ENCODE peak calls at places on chromosomes 6 and 20, in six cellular contexts. One of them, this sample, is unnamed.
A peak's percentile ranks its signal among the peaks of the same experiment; 100 is the strongest.

GRCh38 chr6:18567380-18567779 is 180.2 kb downstream of the RNF144B start:
- DNase-seq in iris pigment epithelial cell: no peak
- DNase-seq in stimulated activated CD8-positive, alpha-beta memory T cell treated with anti-CD3 and anti-CD28 coated beads, Interleukin-4, amount 100 ng/mL, for 1 hour: no peak
- DNase-seq in HEK293T: no peak
- DNase-seq in hippocampal formation: no peak
- DNase-seq in CD8-positive, alpha-beta memory T cell: no peak
- DNase-seq in this sample: no peak

GRCh38 chr20:55500130-55500529 is 505.2 kb downstream of the CBLN4 start:
- DNase-seq in stimulated activated CD8-positive, alpha-beta memory T cell treated with anti-CD3 and anti-CD28 coated beads, Interleukin-4, amount 100 ng/mL, for 1 hour: no peak
- DNase-seq in iris pigment epithelial cell: no peak
- DNase-seq in hippocampal formation: no peak
- DNase-seq in CD8-positive, alpha-beta memory T cell: no peak
- DNase-seq in HEK293T: no peak
- DNase-seq in this sample: no peak

GRCh38 chr6:98976674-98977365 is 29.1 kb upstream of the FBXL4 start:
- DNase-seq in CD8-positive, alpha-beta memory T cell: no peak
- DNase-seq in hippocampal formation: no peak
- DNase-seq in iris pigment epithelial cell: no peak
- DNase-seq in stimulated activated CD8-positive, alpha-beta memory T cell treated with anti-CD3 and anti-CD28 coated beads, Interleukin-4, amount 100 ng/mL, for 1 hour: no peak
- DNase-seq in HEK293T: no peak
- DNase-seq in this sample: no peak

GRCh38 chr20:50346372-50347347 is 156.0 kb downstream of the CEBPB start:
- DNase-seq in iris pigment epithelial cell: peak; percentile 89
- DNase-seq in hippocampal formation: peak; percentile 45
- DNase-seq in HEK293T: no peak
- DNase-seq in stimulated activated CD8-positive, alpha-beta memory T cell treated with anti-CD3 and anti-CD28 coated beads, Interleukin-4, amount 100 ng/mL, for 1 hour: no peak
- DNase-seq in CD8-positive, alpha-beta memory T cell: no peak
- DNase-seq in this sample: no peak

GRCh38 chr6:142846459-142846831 is 98.5 kb downstream of the HIVEP2 start:
- DNase-seq in CD8-positive, alpha-beta memory T cell: no peak
- DNase-seq in iris pigment epithelial cell: peak; percentile 89
- DNase-seq in hippocampal formation: no peak
- DNase-seq in stimulated activated CD8-positive, alpha-beta memory T cell treated with anti-CD3 and anti-CD28 coated beads, Interleukin-4, amount 100 ng/mL, for 1 hour: no peak
- DNase-seq in HEK293T: no peak
- DNase-seq in this sample: no peak

GRCh38 chr20:39829713-39830112 is 859.3 kb downstream of the MAFB start:
- DNase-seq in CD8-positive, alpha-beta memory T cell: no peak
- DNase-seq in iris pigment epithelial cell: no peak
- DNase-seq in stimulated activated CD8-positive, alpha-beta memory T cell treated with anti-CD3 and anti-CD28 coated beads, Interleukin-4, amount 100 ng/mL, for 1 hour: no peak
- DNase-seq in hippocampal formation: no peak
- DNase-seq in HEK293T: no peak
- DNase-seq in this sample: no peak

GRCh38 chr20:25867776-25868649 is 171.4 kb upstream of the ZNF337 start:
- DNase-seq in iris pigment epithelial cell: peak; percentile 60
- DNase-seq in CD8-positive, alpha-beta memory T cell: peak; percentile 62
- DNase-seq in stimulated activated CD8-positive, alpha-beta memory T cell treated with anti-CD3 and anti-CD28 coated beads, Interleukin-4, amount 100 ng/mL, for 1 hour: no peak
- DNase-seq in HEK293T: no peak
- DNase-seq in hippocampal formation: peak; percentile 87
- DNase-seq in this sample: peak; percentile 63

GRCh38 chr20:31851240-31851955 is 6.0 kb upstream of the FOXS1 start:
- DNase-seq in HEK293T: no peak
- DNase-seq in iris pigment epithelial cell: no peak
- DNase-seq in stimulated activated CD8-positive, alpha-beta memory T cell treated with anti-CD3 and anti-CD28 coated beads, Interleukin-4, amount 100 ng/mL, for 1 hour: no peak
- DNase-seq in CD8-positive, alpha-beta memory T cell: no peak
- DNase-seq in hippocampal formation: no peak
- DNase-seq in this sample: no peak

GRCh38 chr6:130834482-130835251 is 7.5 kb downstream of the SMLR1 start:
- DNase-seq in HEK293T: no peak
- DNase-seq in hippocampal formation: no peak
- DNase-seq in stimulated activated CD8-positive, alpha-beta memory T cell treated with anti-CD3 and anti-CD28 coated beads, Interleukin-4, amount 100 ng/mL, for 1 hour: no peak
- DNase-seq in iris pigment epithelial cell: no peak
- DNase-seq in CD8-positive, alpha-beta memory T cell: no peak
- DNase-seq in this sample: no peak

GRCh38 chr6:88814909-88815308 is 148.5 kb downstream of the RNGTT start:
- DNase-seq in hippocampal formation: no peak
- DNase-seq in HEK293T: no peak
- DNase-seq in stimulated activated CD8-positive, alpha-beta memory T cell treated with anti-CD3 and anti-CD28 coated beads, Interleukin-4, amount 100 ng/mL, for 1 hour: no peak
- DNase-seq in CD8-positive, alpha-beta memory T cell: no peak
- DNase-seq in iris pigment epithelial cell: no peak
- DNase-seq in this sample: no peak

GRCh38 chr6:219641-220198 is 72.6 kb upstream of the DUSP22 start:
- DNase-seq in HEK293T: no peak
- DNase-seq in stimulated activated CD8-positive, alpha-beta memory T cell treated with anti-CD3 and anti-CD28 coated beads, Interleukin-4, amount 100 ng/mL, for 1 hour: no peak
- DNase-seq in CD8-positive, alpha-beta memory T cell: no peak
- DNase-seq in iris pigment epithelial cell: peak; percentile 61
- DNase-seq in hippocampal formation: peak; percentile 26
- DNase-seq in this sample: no peak

GRCh38 chr6:157014871-157015270 is 237.7 kb downstream of the ARID1B start:
- DNase-seq in HEK293T: no peak
- DNase-seq in CD8-positive, alpha-beta memory T cell: no peak
- DNase-seq in iris pigment epithelial cell: no peak
- DNase-seq in stimulated activated CD8-positive, alpha-beta memory T cell treated with anti-CD3 and anti-CD28 coated beads, Interleukin-4, amount 100 ng/mL, for 1 hour: no peak
- DNase-seq in hippocampal formation: no peak
- DNase-seq in this sample: no peak

GRCh38 chr20:58692579-58693225 is at the start of gene NPEPL1:
- DNase-seq in iris pigment epithelial cell: peak; percentile 78
- DNase-seq in CD8-positive, alpha-beta memory T cell: peak; percentile 60
- DNase-seq in stimulated activated CD8-positive, alpha-beta memory T cell treated with anti-CD3 and anti-CD28 coated beads, Interleukin-4, amount 100 ng/mL, for 1 hour: peak; percentile 15
- DNase-seq in hippocampal formation: peak; percentile 20
- DNase-seq in HEK293T: no peak
- DNase-seq in this sample: peak; percentile 48

GRCh38 chr20:48635791-48636267 is 192.0 kb downstream of the PREX1 start:
- DNase-seq in HEK293T: peak; percentile 88
- DNase-seq in CD8-positive, alpha-beta memory T cell: peak; percentile 42
- DNase-seq in hippocampal formation: peak; percentile 73
- DNase-seq in iris pigment epithelial cell: peak; percentile 41
- DNase-seq in stimulated activated CD8-positive, alpha-beta memory T cell treated with anti-CD3 and anti-CD28 coated beads, Interleukin-4, amount 100 ng/mL, for 1 hour: peak; percentile 15
- DNase-seq in this sample: peak; percentile 32

GRCh38 chr6:4446982-4447381 is 311.6 kb upstream of the ECI2 start:
- DNase-seq in stimulated activated CD8-positive, alpha-beta memory T cell treated with anti-CD3 and anti-CD28 coated beads, Interleukin-4, amount 100 ng/mL, for 1 hour: no peak
- DNase-seq in iris pigment epithelial cell: peak; percentile 84
- DNase-seq in CD8-positive, alpha-beta memory T cell: no peak
- DNase-seq in HEK293T: no peak
- DNase-seq in hippocampal formation: no peak
- DNase-seq in this sample: no peak

GRCh38 chr6:83065511-83066192 is at the start of gene UBE3D:
- DNase-seq in CD8-positive, alpha-beta memory T cell: peak; percentile 92
- DNase-seq in hippocampal formation: peak; percentile 85
- DNase-seq in iris pigment epithelial cell: peak; percentile 72
- DNase-seq in HEK293T: peak; percentile 89
- DNase-seq in stimulated activated CD8-positive, alpha-beta memory T cell treated with anti-CD3 and anti-CD28 coated beads, Interleukin-4, amount 100 ng/mL, for 1 hour: peak; percentile 89
- DNase-seq in this sample: peak; percentile 94

GRCh38 chr20:59019217-59019616 is at the start of gene TUBB1:
- DNase-seq in iris pigment epithelial cell: no peak
- DNase-seq in stimulated activated CD8-positive, alpha-beta memory T cell treated with anti-CD3 and anti-CD28 coated beads, Interleukin-4, amount 100 ng/mL, for 1 hour: no peak
- DNase-seq in CD8-positive, alpha-beta memory T cell: no peak
- DNase-seq in HEK293T: no peak
- DNase-seq in hippocampal formation: no peak
- DNase-seq in this sample: no peak

GRCh38 chr6:161626132-161626676 is 352.3 kb upstream of the AGPAT4 start:
- DNase-seq in hippocampal formation: no peak
- DNase-seq in CD8-positive, alpha-beta memory T cell: no peak
- DNase-seq in iris pigment epithelial cell: no peak
- DNase-seq in HEK293T: no peak
- DNase-seq in stimulated activated CD8-positive, alpha-beta memory T cell treated with anti-CD3 and anti-CD28 coated beads, Interleukin-4, amount 100 ng/mL, for 1 hour: no peak
- DNase-seq in this sample: no peak

GRCh38 chr20:61445741-61446140 is 193.7 kb downstream of the CDH4 start:
- DNase-seq in iris pigment epithelial cell: no peak
- DNase-seq in hippocampal formation: no peak
- DNase-seq in stimulated activated CD8-positive, alpha-beta memory T cell treated with anti-CD3 and anti-CD28 coated beads, Interleukin-4, amount 100 ng/mL, for 1 hour: no peak
- DNase-seq in CD8-positive, alpha-beta memory T cell: no peak
- DNase-seq in HEK293T: no peak
- DNase-seq in this sample: no peak

GRCh38 chr6:38153946-38154345 is 334.4 kb downstream of the ZFAND3 start:
- DNase-seq in CD8-positive, alpha-beta memory T cell: no peak
- DNase-seq in iris pigment epithelial cell: no peak
- DNase-seq in HEK293T: no peak
- DNase-seq in stimulated activated CD8-positive, alpha-beta memory T cell treated with anti-CD3 and anti-CD28 coated beads, Interleukin-4, amount 100 ng/mL, for 1 hour: no peak
- DNase-seq in hippocampal formation: no peak
- DNase-seq in this sample: no peak

GRCh38 chr6:18101271-18101670 is 21.2 kb downstream of the NHLRC1 start:
- DNase-seq in CD8-positive, alpha-beta memory T cell: no peak
- DNase-seq in stimulated activated CD8-positive, alpha-beta memory T cell treated with anti-CD3 and anti-CD28 coated beads, Interleukin-4, amount 100 ng/mL, for 1 hour: no peak
- DNase-seq in HEK293T: no peak
- DNase-seq in iris pigment epithelial cell: peak; percentile 42
- DNase-seq in hippocampal formation: no peak
- DNase-seq in this sample: no peak

GRCh38 chr6:3226422-3227362 is 761 bp downstream of the TUBB2B start:
- DNase-seq in iris pigment epithelial cell: peak; percentile 75
- DNase-seq in hippocampal formation: no peak
- DNase-seq in CD8-positive, alpha-beta memory T cell: no peak
- DNase-seq in HEK293T: peak; percentile 66
- DNase-seq in stimulated activated CD8-positive, alpha-beta memory T cell treated with anti-CD3 and anti-CD28 coated beads, Interleukin-4, amount 100 ng/mL, for 1 hour: no peak
- DNase-seq in this sample: no peak

GRCh38 chr6:144006731-144007454 is 1.2 kb downstream of the PLAGL1 start:
- DNase-seq in CD8-positive, alpha-beta memory T cell: no peak
- DNase-seq in stimulated activated CD8-positive, alpha-beta memory T cell treated with anti-CD3 and anti-CD28 coated beads, Interleukin-4, amount 100 ng/mL, for 1 hour: no peak
- DNase-seq in HEK293T: peak; percentile 65
- DNase-seq in iris pigment epithelial cell: peak; percentile 73
- DNase-seq in hippocampal formation: no peak
- DNase-seq in this sample: no peak

GRCh38 chr20:11117808-11118528 is 444.2 kb upstream of the JAG1 start:
- DNase-seq in hippocampal formation: no peak
- DNase-seq in HEK293T: no peak
- DNase-seq in stimulated activated CD8-positive, alpha-beta memory T cell treated with anti-CD3 and anti-CD28 coated beads, Interleukin-4, amount 100 ng/mL, for 1 hour: no peak
- DNase-seq in iris pigment epithelial cell: peak; percentile 82
- DNase-seq in CD8-positive, alpha-beta memory T cell: no peak
- DNase-seq in this sample: no peak

This sample was measured in T-helper 2 cell.